ENCODE peak calls at places on chromosomes 16 and 17, in ten cellular contexts. G is HEK293T; F is fibroblast of the aortic adventitia; U is amniotic epithelial cell; M is stimulated activated CD8-positive, alpha-beta memory T cell treated with anti-CD3 and anti-CD28 coated beads, Interleukin-15, amount 100 ng/mL, for 24 hours; P is mucosa of gallbladder; D is HAP-1; Q is activated naive CD4-positive, alpha-beta T cell treated with anti-CD3 and anti-CD28 coated beads, Interleukin-2, amount 50 U/mL, for 16 hours; C is stimulated activated CD4-positive, alpha-beta T cell treated with anti-CD3 and anti-CD28 coated beads, TNF-alpha, amount 100 ng/mL, for 4 hours; O is amniotic stem cell. X is an unnamed sample.

GRCh38 chr17:49880291-49881053 is 32.6 kb upstream of the TAC4 start:
- DNase-seq in G (peak; percentile 96), F (peak; percentile 58), U (peak; percentile 41), M (peak; percentile 45), P (peak; percentile 66), D (peak; percentile 73), Q (peak; percentile 78), C (peak; percentile 47), O (peak; percentile 13), X (peak; percentile 60)

GRCh38 chr16:67283826-67284555 is 4.7 kb downstream of the PLEKHG4 start:
- DNase-seq in G (no peak), F (no peak), U (no peak), M (no peak), P (no peak), D (no peak), Q (no peak), C (no peak), O (no peak), X (no peak)

GRCh38 chr17:76107507-76107906 is 3.9 kb upstream of the EXOC7 start:
- DNase-seq in G (no peak), F (no peak), U (no peak), M (no peak), P (no peak), D (peak; percentile 33), Q (no peak), C (no peak), O (no peak), X (peak; percentile 27)

GRCh38 chr17:80421381-80422090 is 6.6 kb downstream of the ENDOV start:
- DNase-seq in G (no peak), F (no peak), U (no peak), M (no peak), P (no peak), D (no peak), Q (no peak), C (no peak), O (no peak), X (no peak)

GRCh38 chr16:55501549-55502322 is 7.1 kb upstream of the LPCAT2 start:
- DNase-seq in G (peak; percentile 54), F (no peak), U (peak; percentile 42), M (no peak), P (no peak), D (no peak), Q (no peak), C (no peak), O (no peak), X (no peak)

GRCh38 chr17:29973005-29973404 is 31.6 kb downstream of the EFCAB5 start:
- DNase-seq in G (no peak), F (no peak), U (no peak), M (no peak), P (no peak), D (no peak), Q (no peak), C (no peak), O (no peak), X (no peak)

GRCh38 chr16:27718767-27719445 is 169.0 kb downstream of the KATNIP start:
- DNase-seq in G (no peak), F (no peak), U (no peak), M (no peak), P (no peak), D (no peak), Q (no peak), C (no peak), O (no peak), X (no peak)

GRCh38 chr17:77636835-77637806 is 321.4 kb upstream of the TNRC6C start:
- DNase-seq in G (no peak), F (no peak), U (no peak), M (no peak), P (no peak), D (no peak), Q (no peak), C (no peak), O (no peak), X (no peak)

GRCh38 chr16:12412890-12413289 is 390.8 kb downstream of the CPPED1 start:
- DNase-seq in G (no peak), F (no peak), U (no peak), M (no peak), P (no peak), D (no peak), Q (no peak), C (no peak), O (no peak), X (no peak)

GRCh38 chr16:84220851-84221250 is 19.0 kb downstream of the KCNG4 start:
- DNase-seq in G (no peak), F (peak; percentile 66), U (peak; percentile 41), M (no peak), P (no peak), D (no peak), Q (no peak), C (no peak), O (peak; percentile 4), X (peak; percentile 68)

GRCh38 chr16:56093055-56093454 is 98.2 kb upstream of the GNAO1 start:
- DNase-seq in G (no peak), F (no peak), U (no peak), M (no peak), P (no peak), D (peak; percentile 7), Q (no peak), C (no peak), O (no peak), X (no peak)

GRCh38 chr16:31568577-31569359 is 41.1 kb downstream of the AHSP start:
- DNase-seq in G (no peak), F (no peak), U (peak; percentile 0), M (no peak), P (no peak), D (no peak), Q (no peak), C (no peak), O (no peak), X (peak; percentile 3)

GRCh38 chr16:89009343-89010209 is 32.6 kb upstream of the CBFA2T3 start:
- DNase-seq in G (no peak), F (peak; percentile 21), U (peak; percentile 13), M (no peak), P (peak; percentile 27), D (no peak), Q (no peak), C (no peak), O (no peak), X (peak; percentile 34)

X was measured in fibroblast of pulmonary artery.